ENCODE peak calls at places on chromosome 12, in five cellular contexts. P is IMR-90, Q is neuronal stem cell, N is mesenchymal stem cell, S is H1. V is an unnamed sample.

GRCh38 chr12:71243375-71243774 is 85.6 kb upstream of the TSPAN8 start:
- DNase-seq in Q (no peak), P (no peak), S (no peak), N (no peak), V (no peak)

GRCh38 chr12:79337891-79338290 is 352.9 kb downstream of the PAWR start:
- DNase-seq in P (no peak), S (no peak), N (no peak), Q (no peak), V (no peak)

GRCh38 chr12:96883571-96883970 is 23.5 kb upstream of the NEDD1 start:
- DNase-seq in S (no peak), Q (no peak), N (peak; percentile 23), P (peak; percentile 61), V (no peak)

GRCh38 chr12:106224392-106224706 is 23.5 kb downstream of the CKAP4 start:
- DNase-seq in Q (no peak), N (no peak), S (no peak), P (no peak), V (no peak)

GRCh38 chr12:67647547-67648305 is 819 bp upstream of the DYRK2 start:
- DNase-seq in N (peak; percentile 97), S (peak; percentile 36), Q (peak; percentile 79), P (peak; percentile 88), V (peak; percentile 92)

GRCh38 chr12:96810057-96810456 is 97.0 kb upstream of the NEDD1 start:
- DNase-seq in Q (no peak), S (no peak), P (no peak), N (no peak), V (peak; percentile 32)

GRCh38 chr12:42141981-42142606 is 2.6 kb downstream of the GXYLT1 start:
- DNase-seq in N (no peak), P (no peak), S (no peak), Q (no peak), V (no peak)

GRCh38 chr12:63151898-63152700 is 1.1 kb upstream of the AVPR1A start:
- DNase-seq in S (peak; percentile 62), Q (peak; percentile 69), P (peak; percentile 24), N (peak; percentile 31), V (peak; percentile 82)

GRCh38 chr12:119178544-119179334 is at the start of gene HSPB8:
- DNase-seq in N (peak; percentile 98), Q (no peak), S (no peak), P (peak; percentile 91), V (peak; percentile 89)

GRCh38 chr12:122523280-122523679 is 3.5 kb downstream of the RSRC2 start:
- DNase-seq in P (peak; percentile 76), Q (no peak), S (no peak), N (peak; percentile 80), V (no peak)

GRCh38 chr12:72203764-72204335 is 68.3 kb upstream of the TRHDE start:
- DNase-seq in P (no peak), N (no peak), S (no peak), Q (no peak), V (no peak)

GRCh38 chr12:9041321-9041720 is 52.0 kb downstream of the KLRG1 start:
- DNase-seq in N (peak; percentile 9), S (no peak), P (peak; percentile 17), Q (no peak), V (no peak)

GRCh38 chr12:47748899-47749298 is 9.8 kb downstream of the RAPGEF3 start:
- DNase-seq in N (no peak), P (no peak), Q (no peak), S (no peak), V (no peak)

GRCh38 chr12:109863961-109864712 is 16.2 kb downstream of the GLTP start:
- DNase-seq in Q (no peak), S (no peak), N (peak; percentile 80), P (peak; percentile 63), V (no peak)

GRCh38 chr12:128687851-128688250 is 135.9 kb downstream of the SLC15A4 start:
- DNase-seq in Q (no peak), P (no peak), N (no peak), S (no peak), V (no peak)

GRCh38 chr12:70849265-70849960 is 71.1 kb downstream of the PTPRR start:
- DNase-seq in P (peak; percentile 0), Q (no peak), N (peak; percentile 12), S (no peak), V (no peak)

GRCh38 chr12:124191024-124191359 is 103.9 kb upstream of the RFLNA start:
- DNase-seq in N (peak; percentile 29), Q (no peak), S (no peak), P (no peak), V (no peak)

GRCh38 chr12:69701821-69702220 is 2.7 kb upstream of the BEST3 start:
- DNase-seq in S (no peak), N (no peak), P (no peak), Q (no peak), V (no peak)

GRCh38 chr12:107236824-107237467 is 143.6 kb upstream of the CRY1 start:
- DNase-seq in S (no peak), N (no peak), P (peak; percentile 54), Q (no peak), V (no peak)

GRCh38 chr12:51407604-51408003 is 16.4 kb upstream of the GALNT6 start:
- DNase-seq in P (no peak), N (no peak), S (no peak), Q (no peak), V (no peak)

GRCh38 chr12:42756841-42757661 is 167.5 kb upstream of the PRICKLE1 start:
- DNase-seq in P (peak; percentile 91), N (peak; percentile 66), Q (peak; percentile 46), S (peak; percentile 91), V (peak; percentile 95)

GRCh38 chr12:106032141-106032925 is 106.4 kb downstream of the NUAK1 start:
- DNase-seq in Q (no peak), P (peak; percentile 22), N (no peak), S (no peak), V (no peak)

GRCh38 chr12:570949-571794 is 92.1 kb downstream of the NINJ2 start:
- DNase-seq in P (peak; percentile 80), N (peak; percentile 85), S (no peak), Q (no peak), V (peak; percentile 91)

GRCh38 chr12:2893007-2893406 is 2.3 kb downstream of the TULP3 start:
- DNase-seq in S (no peak), P (peak; percentile 92), N (peak; percentile 84), Q (no peak), V (no peak)

GRCh38 chr12:21025656-21026055 is 105.3 kb upstream of the SLCO1B1 start:
- DNase-seq in P (no peak), Q (no peak), N (no peak), S (no peak), V (no peak)
- H3K9me3 ChIP-seq in P (peaks cover 4% of the 10 kb centered on the region), Q (no peaks in the 10 kb centered on the region), N (peaks cover 7% of the 10 kb centered on the region), S (no peaks in the 10 kb centered on the region), V (no peaks in the 10 kb centered on the region)

DNA sequence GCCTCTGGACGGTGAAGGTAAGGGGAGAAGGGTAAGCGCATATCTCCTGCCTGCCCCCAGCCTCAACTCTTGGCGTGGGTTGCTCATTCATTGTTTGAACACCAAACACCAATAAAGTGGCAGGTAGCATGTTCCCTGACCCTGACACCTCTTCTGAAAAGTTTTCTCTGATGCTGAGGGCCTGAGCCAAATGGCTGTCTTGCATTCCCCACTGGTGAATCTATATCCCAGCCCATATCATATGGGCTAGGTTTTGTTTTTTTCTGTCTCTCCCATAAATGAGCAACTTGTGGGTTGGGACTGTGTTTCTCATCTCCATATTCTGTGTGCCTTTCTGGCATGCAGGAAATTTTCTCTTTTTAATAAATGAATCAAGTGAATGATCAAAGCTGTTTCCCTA is 5.1 kb downstream of the MYO1A start:
- DNase-seq in N (no peak), Q (no peak), P (peak; percentile 21), S (no peak), V (no peak)
- H4K8ac ChIP-seq in N (no peak overlapping the region), Q (no peak overlapping the region), P (no peak overlapping the region), S (no peak overlapping the region), V (no peak overlapping the region)

DNA sequence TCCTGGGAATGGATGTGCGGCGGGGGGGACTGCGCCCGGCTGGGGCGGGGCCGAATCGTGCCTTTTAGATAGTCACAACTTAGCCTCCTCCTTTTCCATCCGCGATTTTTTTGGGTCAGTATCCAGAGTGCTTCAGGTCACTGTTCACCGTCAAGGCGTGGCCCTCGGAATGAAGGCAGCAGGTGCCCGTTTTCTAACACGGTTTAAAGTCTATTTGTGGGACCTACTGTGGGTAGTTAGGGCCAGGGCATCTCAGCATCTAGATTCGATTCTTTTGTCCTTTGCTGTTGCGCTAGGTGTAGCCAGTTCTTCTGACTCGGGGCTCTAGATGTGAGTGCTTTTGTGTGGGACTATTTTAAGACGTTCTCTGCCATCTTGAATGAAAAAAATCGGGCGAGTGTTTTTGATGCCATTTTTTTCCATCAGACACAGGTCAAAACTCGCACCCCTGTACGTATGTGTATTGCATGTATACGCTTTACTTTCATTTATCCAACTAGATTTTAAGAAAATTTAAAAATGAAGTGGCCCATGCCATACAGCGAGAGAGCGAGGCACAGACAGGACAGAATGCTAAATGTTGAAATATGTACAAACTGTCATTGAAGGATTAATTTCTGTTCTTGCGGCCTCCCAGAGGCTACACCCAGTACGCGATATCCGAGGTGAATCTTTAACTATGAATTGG is 701 bp downstream of the VEZT start:
- DNase-seq in P (peak; percentile 58), Q (peak; percentile 32), S (no peak), N (peak; percentile 72), V (no peak)
- H2BK5ac ChIP-seq in P (peak overlapping the region; percentile 93), Q (peak overlapping the region; percentile 33), S (peak overlapping the region; percentile 99), N (peak overlapping the region; percentile 1), V (no peak overlapping the region)

DNA sequence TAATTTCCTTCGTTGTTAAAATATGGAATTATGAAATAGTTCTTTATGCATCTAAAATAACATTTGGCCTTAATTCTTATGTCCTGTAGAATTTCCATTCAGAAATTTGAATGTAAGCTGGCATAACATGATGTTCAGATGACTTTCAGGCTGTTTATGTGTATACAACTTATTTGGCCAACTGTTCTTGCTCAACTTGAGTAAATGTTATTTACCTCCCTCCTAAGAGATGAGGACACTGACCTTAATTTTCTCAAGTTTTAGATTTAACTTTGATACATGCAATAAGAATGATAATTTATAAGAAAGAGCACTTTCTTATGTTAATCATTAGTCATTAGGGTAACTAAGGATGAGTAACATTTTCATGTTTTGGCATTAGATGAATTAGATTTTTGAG is 365.4 kb downstream of the AEBP2 start:
- DNase-seq in S (no peak), Q (no peak), P (no peak), N (no peak), V (no peak)
- H3K9me3 ChIP-seq in S (no peaks in the 10 kb centered on the region), Q (peaks cover 1% of the 10 kb centered on the region), P (no peaks in the 10 kb centered on the region), N (no peaks in the 10 kb centered on the region), V (no peaks in the 10 kb centered on the region)

DNA sequence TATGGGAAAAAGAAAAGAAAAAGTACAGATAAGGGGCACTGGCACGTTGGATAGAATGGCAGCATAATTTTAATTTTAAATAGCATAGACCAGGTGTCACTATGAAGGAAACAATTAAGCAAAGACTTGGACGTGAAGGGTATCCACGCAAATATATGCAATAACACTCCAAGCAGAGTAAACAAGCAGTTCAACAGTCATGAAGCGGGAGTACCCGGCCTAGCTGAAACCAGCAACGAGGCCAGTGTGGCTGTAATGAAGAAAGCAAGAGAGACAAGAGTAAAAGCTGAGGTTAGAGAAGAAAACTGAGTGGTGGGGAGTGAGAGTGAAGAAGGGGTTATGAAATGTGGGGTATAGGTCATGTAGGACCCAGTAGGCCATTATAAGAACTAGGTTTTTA is 85.4 kb downstream of the BCL2L14 start:
- DNase-seq in Q (no peak), P (no peak), S (no peak), N (no peak), V (no peak)
- H4K8ac ChIP-seq in Q (no peak overlapping the region), P (no peak overlapping the region), S (no peak overlapping the region), N (no peak overlapping the region), V (no peak overlapping the region)

DNA sequence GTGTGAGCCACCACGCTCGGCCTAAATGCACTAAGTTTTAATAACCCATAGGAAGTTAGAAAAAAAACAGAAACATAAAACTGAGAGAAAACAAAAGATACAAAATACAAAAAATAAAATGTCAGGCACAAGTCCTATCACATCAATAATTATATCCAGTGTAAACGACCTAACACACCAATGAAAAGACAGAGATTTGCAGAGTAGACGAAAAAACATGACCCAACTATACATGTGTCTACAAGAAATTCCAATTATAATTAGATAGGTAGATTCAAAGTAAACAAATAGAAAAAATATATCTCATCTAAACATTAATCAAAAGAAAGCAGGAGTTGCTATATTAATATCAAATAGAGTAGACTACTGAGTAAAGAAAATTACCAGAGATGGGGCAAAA is 69.4 kb upstream of the NUDT4 start:
- DNase-seq in Q (no peak), N (no peak), P (no peak), S (no peak), V (no peak)
- H2BK5ac ChIP-seq in Q (no peak overlapping the region), N (no peak overlapping the region), P (no peak overlapping the region), S (no peak overlapping the region), V (no peak overlapping the region)

V was measured in H9.